ENCODE peak calls at places on chromosome 20, in six cellular contexts. Z is testis, E is Peyer's patch, G is left colon, U is iPS-NIHi11, R is psoas muscle. I is an unnamed sample.

GRCh38 chr20:8315639-8316573 is 183.8 kb downstream of the PLCB1 start:
- DNase-seq in E (no peak), R (no peak), U (no peak), G (no peak), Z (no peak), I (no peak)

GRCh38 chr20:53124075-53124532 is 151.9 kb downstream of the TSHZ2 start:
- DNase-seq in U (no peak), E (no peak), G (no peak), R (peak; percentile 49), Z (peak; percentile 42), I (no peak)

GRCh38 chr20:10276886-10277580 is 58.4 kb downstream of the SNAP25 start:
- DNase-seq in U (no peak), R (no peak), E (no peak), G (no peak), Z (no peak), I (no peak)

GRCh38 chr20:21289651-21290050 is 13.5 kb upstream of the XRN2 start:
- DNase-seq in R (no peak), Z (no peak), E (no peak), U (no peak), G (no peak), I (no peak)

GRCh38 chr20:25257130-25257529 is 9.2 kb downstream of the PYGB start:
- DNase-seq in G (no peak), U (no peak), R (no peak), E (no peak), Z (no peak), I (peak; percentile 3)

GRCh38 chr20:21503345-21503744 is 10.5 kb downstream of the NKX2-2 start:
- DNase-seq in G (no peak), Z (no peak), R (no peak), E (no peak), U (no peak), I (no peak)

GRCh38 chr20:17856024-17856564 is 112.5 kb downstream of the SNX5 start:
- DNase-seq in E (peak; percentile 61), U (no peak), G (peak; percentile 81), Z (no peak), R (no peak), I (peak; percentile 85)

GRCh38 chr20:38599410-38599882 is 2.2 kb upstream of the ARHGAP40 start:
- DNase-seq in E (no peak), G (no peak), R (peak; percentile 28), Z (peak; percentile 29), U (peak; percentile 70), I (no peak)

GRCh38 chr20:45041464-45042337 is 59.2 kb downstream of the KCNS1 start:
- DNase-seq in Z (no peak), G (no peak), E (no peak), U (peak; percentile 35), R (no peak), I (peak; percentile 14)

GRCh38 chr20:4613184-4613583 is 108.5 kb upstream of the PRND start:
- DNase-seq in G (no peak), U (no peak), Z (no peak), E (no peak), R (no peak), I (no peak)

GRCh38 chr20:723756-724155 is 44.5 kb downstream of the SLC52A3 start:
- DNase-seq in E (no peak), G (no peak), R (peak; percentile 25), Z (no peak), U (no peak), I (no peak)

GRCh38 chr20:21102691-21103311 is 3.4 kb downstream of the LINC00237 start:
- DNase-seq in R (peak; percentile 33), U (peak; percentile 72), Z (peak; percentile 64), G (peak; percentile 56), E (peak; percentile 65), I (peak; percentile 47)

GRCh38 chr20:47220161-47220582 is 136.3 kb downstream of the ZMYND8 start:
- DNase-seq in E (no peak), R (peak; percentile 43), U (peak; percentile 75), Z (peak; percentile 57), G (no peak), I (peak; percentile 19)

GRCh38 chr20:56429496-56429895 is 17.4 kb downstream of the CASS4 start:
- DNase-seq in U (no peak), E (no peak), G (no peak), Z (no peak), R (no peak), I (no peak)

GRCh38 chr20:46173652-46174468 is 55.7 kb downstream of the CD40 start:
- DNase-seq in G (no peak), R (no peak), Z (no peak), E (no peak), U (no peak), I (no peak)

GRCh38 chr20:51259455-51259854 is 236.5 kb upstream of the KCNG1 start:
- DNase-seq in Z (no peak), R (no peak), E (no peak), G (no peak), U (no peak), I (no peak)

GRCh38 chr20:46192376-46192944 is 74.3 kb downstream of the CD40 start:
- DNase-seq in E (no peak), R (no peak), U (no peak), G (no peak), Z (no peak), I (no peak)

GRCh38 chr20:53208110-53208908 is 236.2 kb downstream of the TSHZ2 start:
- DNase-seq in Z (no peak), U (peak; percentile 64), G (no peak), R (no peak), E (no peak), I (no peak)

GRCh38 chr20:9458075-9458818 is 56.1 kb upstream of the LAMP5 start:
- DNase-seq in R (no peak), G (peak; percentile 15), E (no peak), Z (no peak), U (peak; percentile 45), I (no peak)

GRCh38 chr20:31484001-31484400 is 8.9 kb downstream of the REM1 start:
- DNase-seq in Z (peak; percentile 73), U (no peak), R (peak; percentile 28), E (no peak), G (no peak), I (no peak)

GRCh38 chr20:34996243-34996984 is 40.7 kb downstream of the MYH7B start:
- DNase-seq in E (no peak), U (no peak), R (no peak), G (no peak), Z (no peak), I (no peak)

GRCh38 chr20:50561379-50562078 is 51.3 kb downstream of the PTPN1 start:
- DNase-seq in E (no peak), Z (no peak), R (no peak), U (peak; percentile 54), G (no peak), I (no peak)

GRCh38 chr20:18663932-18664331 is 76.1 kb downstream of the DTD1 start:
- DNase-seq in Z (no peak), U (no peak), E (no peak), R (no peak), G (no peak), I (no peak)

GRCh38 chr20:52889225-52889624 is 82.9 kb upstream of the TSHZ2 start:
- DNase-seq in E (no peak), R (no peak), U (no peak), G (no peak), Z (no peak), I (no peak)

GRCh38 chr20:1669304-1669703 is 11.7 kb upstream of the SIRPG start:
- DNase-seq in U (no peak), G (no peak), R (peak; percentile 17), Z (no peak), E (no peak), I (no peak)

GRCh38 chr20:36170542-36171215 is 16.1 kb downstream of the EPB41L1 start:
- DNase-seq in G (no peak), U (no peak), E (no peak), Z (no peak), R (no peak), I (no peak)

GRCh38 chr20:53463101-53463972 is 130.3 kb downstream of the ZNF217 start:
- DNase-seq in U (no peak), G (no peak), E (no peak), Z (no peak), R (no peak), I (no peak)

GRCh38 chr20:61520761-61521460 is 268.9 kb downstream of the CDH4 start:
- DNase-seq in Z (no peak), E (peak; percentile 14), U (no peak), G (no peak), R (no peak), I (no peak)

GRCh38 chr20:3067139-3068009 is 4.0 kb upstream of the OXT start:
- DNase-seq in E (no peak), U (no peak), G (no peak), Z (no peak), R (no peak), I (no peak)

GRCh38 chr20:62391165-62392076 is 4.5 kb downstream of the RPS21 start:
- DNase-seq in R (no peak), U (no peak), E (no peak), Z (peak; percentile 65), G (no peak), I (no peak)

GRCh38 chr20:45523833-45524232 is 8.4 kb upstream of the SPINT3 start:
- DNase-seq in G (no peak), Z (no peak), U (no peak), E (no peak), R (no peak), I (no peak)

GRCh38 chr20:45969712-45970634 is 2.0 kb downstream of the ZNF335 start:
- DNase-seq in R (no peak), Z (peak; percentile 62), E (peak; percentile 48), G (no peak), U (peak; percentile 62), I (peak; percentile 19)

GRCh38 chr20:7714549-7714948 is 225.7 kb downstream of the HAO1 start:
- DNase-seq in R (no peak), Z (no peak), G (no peak), E (no peak), U (no peak), I (no peak)

GRCh38 chr20:60214901-60215522 is 256.8 kb downstream of the CDH26 start:
- DNase-seq in R (no peak), E (no peak), Z (no peak), U (no peak), G (no peak), I (no peak)